ENCODE peak calls at places on chromosome 17, in five cellular contexts. P, Y, V, Z and G are unnamed samples.
A peak's percentile ranks its signal among the peaks of the same experiment; 100 is the strongest.

GRCh38 chr17:47879028-47879585 is 16.9 kb upstream of the SP2 start:
- DNase-seq in P (no peak), Y (no peak), V (peak; percentile 3), Z (no peak), G (no peak)

GRCh38 chr17:38730526-38731379 is 612 bp downstream of the CISD3 start:
- DNase-seq in P (peak; percentile 79), Y (peak; percentile 93), V (peak; percentile 88), Z (peak; percentile 61), G (peak; percentile 52)

GRCh38 chr17:8954339-8954738 is 11.2 kb downstream of the PIK3R5 start:
- DNase-seq in P (no peak), Y (peak; percentile 48), V (peak; percentile 80), Z (no peak), G (peak; percentile 35)

GRCh38 chr17:75875182-75875939 is 3.0 kb downstream of the TRIM47 start:
- DNase-seq in P (no peak), Y (no peak), V (peak; percentile 64), Z (no peak), G (no peak)

GRCh38 chr17:73667184-73667959 is 23.1 kb upstream of the SDK2 start:
- DNase-seq in P (no peak), Y (peak; percentile 44), V (no peak), Z (no peak), G (peak; percentile 29)

GRCh38 chr17:32912218-32912897 is 15.6 kb upstream of the TMEM98 start:
- DNase-seq in P (peak; percentile 70), Y (peak; percentile 87), V (peak; percentile 61), Z (no peak), G (no peak)

GRCh38 chr17:37642706-37643105 is 540 bp downstream of the DDX52 start:
- DNase-seq in P (no peak), Y (no peak), V (no peak), Z (peak; percentile 40), G (no peak)

GRCh38 chr17:61352408-61352770 is 47.3 kb upstream of the TBX2 start:
- DNase-seq in P (no peak), Y (no peak), V (no peak), Z (no peak), G (no peak)

GRCh38 chr17:79556263-79556662 is 54.6 kb downstream of the RBFOX3 start:
- DNase-seq in P (no peak), Y (no peak), V (no peak), Z (no peak), G (no peak)

GRCh38 chr17:1010086-1010450 is 13.1 kb downstream of the TIMM22 start:
- DNase-seq in P (peak; percentile 17), Y (no peak), V (no peak), Z (no peak), G (no peak)

GRCh38 chr17:9911089-9911488 is 6.0 kb upstream of the RCVRN start:
- DNase-seq in P (no peak), Y (no peak), V (no peak), Z (no peak), G (no peak)

GRCh38 chr17:30236807-30237206 is 1.3 kb upstream of the SLC6A4 start:
- DNase-seq in P (peak; percentile 26), Y (peak; percentile 73), V (peak; percentile 76), Z (peak; percentile 91), G (peak; percentile 18)

GRCh38 chr17:2701996-2702741 is 9.4 kb downstream of the CLUH start:
- DNase-seq in P (peak; percentile 8), Y (peak; percentile 26), V (peak; percentile 17), Z (no peak), G (no peak)

GRCh38 chr17:20955437-20956323 is 87.1 kb downstream of the USP22 start:
- DNase-seq in P (peak; percentile 40), Y (no peak), V (no peak), Z (no peak), G (no peak)

GRCh38 chr17:41967141-41967920 is 736 bp downstream of the CNP start:
- DNase-seq in P (peak; percentile 43), Y (no peak), V (peak; percentile 69), Z (no peak), G (peak; percentile 21)

GRCh38 chr17:9409026-9409425 is 166.6 kb downstream of the STX8 start:
- DNase-seq in P (no peak), Y (no peak), V (no peak), Z (no peak), G (no peak)

GRCh38 chr17:4998666-4999428 is 1.1 kb downstream of the KIF1C start:
- DNase-seq in P (peak; percentile 49), Y (no peak), V (peak; percentile 58), Z (peak; percentile 44), G (no peak)

GRCh38 chr17:43094129-43094834 is 30.9 kb downstream of the BRCA1 start:
- DNase-seq in P (no peak), Y (no peak), V (no peak), Z (no peak), G (no peak)

GRCh38 chr17:16415031-16415924 is at the start of gene TRPV2:
- DNase-seq in P (peak; percentile 48), Y (no peak), V (peak; percentile 82), Z (peak; percentile 55), G (no peak)

GRCh38 chr17:59830007-59830630 is 62.6 kb downstream of the TUBD1 start:
- DNase-seq in P (no peak), Y (no peak), V (no peak), Z (no peak), G (no peak)

GRCh38 chr17:74205274-74205673 is 1.8 kb downstream of the RPL38 start:
- DNase-seq in P (no peak), Y (no peak), V (no peak), Z (no peak), G (no peak)

GRCh38 chr17:7916799-7917198 is 710 bp upstream of the RNF227 start:
- DNase-seq in P (no peak), Y (no peak), V (peak; percentile 5), Z (no peak), G (no peak)
- TF ChIP-seq POLR2A in P (no peak), Y (no peak), V (no peak), Z (no peak), G (no peak)

GRCh38 chr17:77887464-77888241 is 70.8 kb upstream of the TNRC6C start:
- DNase-seq in P (peak; percentile 67), Y (peak; percentile 82), V (peak; percentile 91), Z (peak; percentile 68), G (peak; percentile 85)
- TF ChIP-seq POLR2A in P (peak; percentile 51), Y (peak; percentile 17), V (no peak), Z (no peak), G (peak; percentile 58)

GRCh38 chr17:35141681-35142466 is at the start of gene NLE1:
- DNase-seq in P (peak; percentile 79), Y (peak; percentile 75), V (peak; percentile 91), Z (peak; percentile 86), G (peak; percentile 35)
- TF ChIP-seq POLR2A in P (no peak), Y (peak; percentile 7), V (no peak), Z (peak; percentile 87), G (no peak)

GRCh38 chr17:81920612-81921530 is 2.9 kb upstream of the SIRT7 start:
- DNase-seq in P (no peak), Y (no peak), V (no peak), Z (no peak), G (no peak)

GRCh38 chr17:81918762-81919545 is 978 bp upstream of the SIRT7 start:
- DNase-seq in P (no peak), Y (no peak), V (no peak), Z (no peak), G (no peak)

GRCh38 chr17:81915331-81915730 is 2.6 kb downstream of the SIRT7 start:
- DNase-seq in P (no peak), Y (no peak), V (no peak), Z (no peak), G (no peak)

GRCh38 chr17:81914103-81914850 is 3.1 kb upstream of the PCYT2 start:
- DNase-seq in P (no peak), Y (no peak), V (no peak), Z (no peak), G (no peak)

DNA sequence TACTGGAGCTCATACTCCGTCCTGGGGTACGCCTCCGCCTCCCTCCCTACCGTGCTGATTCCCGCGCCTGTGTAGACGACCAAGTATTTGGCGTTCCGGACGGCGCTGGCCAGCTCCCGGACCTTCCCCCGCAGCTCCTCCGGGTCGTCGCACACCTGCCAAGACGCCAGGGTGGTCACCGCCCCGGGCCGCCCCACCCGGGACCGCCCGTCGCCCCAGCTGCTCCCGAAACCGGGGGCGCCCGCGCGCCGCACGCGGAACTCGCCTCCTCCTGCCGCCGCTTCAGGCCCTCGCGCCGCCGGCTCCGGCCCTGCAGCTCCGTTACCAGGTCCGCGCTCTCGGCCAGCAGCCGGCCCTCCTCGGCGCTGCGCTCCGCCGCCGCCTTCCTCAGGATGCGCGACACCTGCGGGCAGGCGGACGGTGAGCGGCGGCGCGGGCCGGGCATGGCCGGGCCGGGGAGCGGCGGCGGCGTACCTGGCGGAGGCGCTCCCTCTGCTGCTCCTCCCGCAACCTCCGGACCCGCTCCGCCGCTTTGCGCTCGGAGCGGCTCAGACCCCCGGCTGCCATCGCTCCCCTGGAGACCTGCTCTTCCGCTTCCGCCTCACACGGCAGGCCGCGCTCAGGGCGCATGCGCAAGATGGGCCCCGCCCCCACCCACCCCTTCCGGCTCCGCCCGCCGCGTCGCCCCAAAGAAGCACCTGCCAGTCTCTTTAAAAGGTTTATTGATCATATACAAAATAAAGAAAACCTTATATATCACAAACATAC is at the start of gene SIRT7:
- DNase-seq in P (peak; percentile 82), Y (no peak), V (peak; percentile 92), Z (peak; percentile 97), G (peak; percentile 36)
- TF ChIP-seq POLR2A in P (no peak), Y (peak; percentile 36), V (no peak), Z (peak; percentile 69), G (no peak)

GRCh38 chr17:71163813-71164122 is 957.1 kb upstream of the SOX9 start:
- DNase-seq in P (no peak), Y (no peak), V (no peak), Z (no peak), G (no peak)

GRCh38 chr17:71157297-71157696 is 963.5 kb upstream of the SOX9 start:
- DNase-seq in P (no peak), Y (no peak), V (no peak), Z (no peak), G (no peak)

GRCh38 chr17:71168083-71168741 is 952.6 kb upstream of the SOX9 start:
- DNase-seq in P (no peak), Y (no peak), V (no peak), Z (no peak), G (no peak)

DNA sequence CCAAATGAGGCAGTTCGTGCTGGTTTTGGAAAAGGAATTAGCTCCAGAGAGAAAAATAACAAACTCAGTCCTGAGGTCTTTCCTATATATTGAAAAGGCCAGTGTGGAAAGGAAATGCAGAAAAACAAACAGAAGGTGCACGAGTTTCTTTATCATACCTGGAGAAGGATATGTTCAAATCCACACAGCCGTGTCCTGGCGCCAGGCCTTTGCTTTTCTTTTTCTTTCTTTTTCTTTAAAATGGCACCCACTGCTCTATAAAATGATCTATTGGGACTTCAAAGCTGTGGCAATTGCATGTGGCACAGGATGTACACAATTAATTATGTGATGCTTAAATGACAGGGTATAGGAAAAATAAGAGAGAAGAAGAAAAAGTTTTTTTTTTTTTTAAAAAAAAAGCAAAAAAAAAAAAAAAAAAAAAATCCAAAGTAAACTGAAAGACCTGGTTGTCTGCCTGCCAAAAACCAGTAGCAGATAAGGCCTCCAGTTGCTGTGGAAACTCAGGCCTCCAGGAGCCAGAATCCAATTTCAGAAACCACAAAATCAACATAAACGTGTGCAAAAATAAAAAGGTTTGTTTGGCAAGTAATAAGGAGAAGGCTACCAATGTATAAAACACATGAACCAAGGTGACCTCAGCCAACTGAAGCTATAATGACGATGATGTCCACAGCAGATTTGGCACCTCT is 957.6 kb upstream of the SOX9 start:
- DNase-seq in P (no peak), Y (no peak), V (no peak), Z (no peak), G (no peak)
- TF ChIP-seq POLR2A in P (no peak), Y (no peak), V (no peak), Z (no peak), G (no peak)

GRCh38 chr17:44909681-44910144 is 5.6 kb downstream of the GFAP start:
- DNase-seq in P (no peak), Y (no peak), V (no peak), Z (no peak), G (no peak)
- TF ChIP-seq POLR2A in P (no peak), Y (no peak), V (no peak), Z (no peak), G (no peak)